ENCODE peak calls at places on chromosomes 5 and 9, in four cellular contexts. One of them, this sample, is unnamed.

GRCh38 chr5:135127604-135128240 is 93.7 kb upstream of the PITX1 start:
- DNase-seq in WTC11: no peak
- DNase-seq in K562: no peak
- DNase-seq in HepG2: peak
- DNase-seq in this sample: no peak

GRCh38 chr5:62143268-62144229 is 162.5 kb upstream of the KIF2A start:
- DNase-seq in K562: no peak
- DNase-seq in WTC11: no peak
- DNase-seq in HepG2: peak
- DNase-seq in this sample: peak

GRCh38 chr9:89719202-89719601 is 114.4 kb downstream of the GADD45G start:
- DNase-seq in K562: no peak
- DNase-seq in HepG2: no peak
- DNase-seq in WTC11: no peak
- DNase-seq in this sample: no peak

GRCh38 chr9:17319822-17320221 is 185.0 kb downstream of the CNTLN start:
- DNase-seq in K562: no peak
- DNase-seq in WTC11: no peak
- DNase-seq in HepG2: no peak
- DNase-seq in this sample: no peak

GRCh38 chr5:1227669-1228068 is 2.5 kb downstream of the SLC6A18 start:
- DNase-seq in HepG2: peak
- DNase-seq in WTC11: no peak
- DNase-seq in K562: no peak
- DNase-seq in this sample: peak

GRCh38 chr9:93088656-93089015 is 7.4 kb upstream of the CARD19 start:
- DNase-seq in WTC11: no peak
- DNase-seq in K562: no peak
- DNase-seq in HepG2: no peak
- DNase-seq in this sample: no peak

GRCh38 chr5:88689662-88690351 is 193.2 kb downstream of the MEF2C start:
- DNase-seq in HepG2: no peak
- DNase-seq in K562: no peak
- DNase-seq in WTC11: no peak
- DNase-seq in this sample: no peak

GRCh38 chr9:104835163-104835562 is 71.2 kb downstream of the NIPSNAP3B start:
- DNase-seq in K562: no peak
- DNase-seq in WTC11: no peak
- DNase-seq in HepG2: no peak
- DNase-seq in this sample: no peak

GRCh38 chr5:149771216-149771973 is 41.3 kb downstream of the PPARGC1B start:
- DNase-seq in K562: no peak
- DNase-seq in WTC11: no peak
- DNase-seq in HepG2: no peak
- DNase-seq in this sample: no peak

GRCh38 chr9:136242908-136243525 is 2.6 kb downstream of the QSOX2 start:
- DNase-seq in WTC11: no peak
- DNase-seq in K562: no peak
- DNase-seq in HepG2: no peak
- DNase-seq in this sample: no peak

GRCh38 chr9:69023650-69024049 is 9.7 kb upstream of the PRKACG start:
- DNase-seq in HepG2: no peak
- DNase-seq in WTC11: no peak
- DNase-seq in K562: no peak
- DNase-seq in this sample: no peak

GRCh38 chr9:127509955-127510299 is 58.6 kb downstream of the LRSAM1 start:
- DNase-seq in WTC11: no peak
- DNase-seq in HepG2: no peak
- DNase-seq in K562: no peak
- DNase-seq in this sample: no peak

GRCh38 chr9:2158111-2158610 is 143.0 kb downstream of the SMARCA2 start:
- DNase-seq in WTC11: peak
- DNase-seq in K562: no peak
- DNase-seq in HepG2: no peak
- DNase-seq in this sample: peak

GRCh38 chr9:22044583-22044982 is 35.5 kb upstream of the CDKN2B start:
- DNase-seq in WTC11: no peak
- DNase-seq in HepG2: no peak
- DNase-seq in K562: no peak
- DNase-seq in this sample: no peak

GRCh38 chr5:115179959-115180709 is 10.4 kb upstream of the TRIM36 start:
- DNase-seq in WTC11: peak
- DNase-seq in K562: no peak
- DNase-seq in HepG2: no peak
- DNase-seq in this sample: peak

GRCh38 chr5:143714629-143715028 is 97.3 kb upstream of the HMHB1 start:
- DNase-seq in HepG2: no peak
- DNase-seq in WTC11: no peak
- DNase-seq in K562: no peak
- DNase-seq in this sample: no peak

GRCh38 chr5:77083088-77083487 is 4.0 kb downstream of the ZBED3 start:
- DNase-seq in WTC11: no peak
- DNase-seq in HepG2: no peak
- DNase-seq in K562: no peak
- DNase-seq in this sample: no peak

GRCh38 chr9:124809211-124809610 is 32.3 kb downstream of the OLFML2A start:
- DNase-seq in HepG2: peak
- DNase-seq in K562: no peak
- DNase-seq in WTC11: no peak
- DNase-seq in this sample: no peak

GRCh38 chr5:139658928-139659667 is 10.9 kb downstream of the CXXC5 start:
- DNase-seq in WTC11: no peak
- DNase-seq in HepG2: no peak
- DNase-seq in K562: peak
- DNase-seq in this sample: no peak

GRCh38 chr5:77443670-77444069 is 48.4 kb downstream of the WDR41 start:
- DNase-seq in K562: no peak
- DNase-seq in HepG2: no peak
- DNase-seq in WTC11: no peak
- DNase-seq in this sample: no peak

GRCh38 chr9:91898451-91899433 is 51.3 kb downstream of the ROR2 start:
- DNase-seq in WTC11: peak
- DNase-seq in K562: peak
- DNase-seq in HepG2: peak
- DNase-seq in this sample: no peak

GRCh38 chr5:1294839-1295649 is at the start of gene TERT:
- DNase-seq in WTC11: peak
- DNase-seq in HepG2: no peak
- DNase-seq in K562: peak
- DNase-seq in this sample: peak

GRCh38 chr5:140713562-140714094 is 13.4 kb downstream of the ZMAT2 start:
- DNase-seq in K562: no peak
- DNase-seq in WTC11: no peak
- DNase-seq in HepG2: no peak
- DNase-seq in this sample: no peak

GRCh38 chr5:88944751-88945507 is 61.9 kb upstream of the MEF2C start:
- DNase-seq in K562: no peak
- DNase-seq in HepG2: no peak
- DNase-seq in WTC11: no peak
- DNase-seq in this sample: no peak

GRCh38 chr9:136820947-136821332 is 13.2 kb downstream of the RABL6 start:
- DNase-seq in WTC11: peak
- DNase-seq in HepG2: no peak
- DNase-seq in K562: no peak
- DNase-seq in this sample: no peak

GRCh38 chr9:36847781-36848673 is 186.0 kb downstream of the PAX5 start:
- DNase-seq in WTC11: no peak
- DNase-seq in K562: no peak
- DNase-seq in HepG2: no peak
- DNase-seq in this sample: no peak

GRCh38 chr9:21060919-21061561 is 16.7 kb downstream of the IFNB1 start:
- DNase-seq in K562: no peak
- DNase-seq in WTC11: no peak
- DNase-seq in HepG2: no peak
- DNase-seq in this sample: no peak

GRCh38 chr5:112386716-112387115 is 32.4 kb downstream of the EPB41L4A start:
- DNase-seq in K562: no peak
- DNase-seq in HepG2: no peak
- DNase-seq in WTC11: no peak
- DNase-seq in this sample: no peak

GRCh38 chr5:173413476-173413982 is 85.3 kb upstream of the STC2 start:
- DNase-seq in WTC11: no peak
- DNase-seq in HepG2: no peak
- DNase-seq in K562: no peak
- DNase-seq in this sample: no peak

GRCh38 chr9:129026442-129027223 is 1.5 kb downstream of the SH3GLB2 start:
- DNase-seq in K562: no peak
- DNase-seq in HepG2: peak
- DNase-seq in WTC11: peak
- DNase-seq in this sample: no peak

GRCh38 chr9:93827545-93828330 is 127.4 kb downstream of the BARX1 start:
- DNase-seq in K562: peak
- DNase-seq in HepG2: peak
- DNase-seq in WTC11: peak
- DNase-seq in this sample: peak

GRCh38 chr5:34511481-34511880 is 144.6 kb upstream of the RAI14 start:
- DNase-seq in WTC11: no peak
- DNase-seq in HepG2: no peak
- DNase-seq in K562: no peak
- DNase-seq in this sample: no peak

GRCh38 chr9:3954950-3955670 is 344.8 kb downstream of the GLIS3 start:
- DNase-seq in HepG2: no peak
- DNase-seq in WTC11: no peak
- DNase-seq in K562: peak
- DNase-seq in this sample: no peak

GRCh38 chr9:135605238-135605781 is 34.0 kb downstream of the GLT6D1 start:
- DNase-seq in K562: no peak
- DNase-seq in HepG2: no peak
- DNase-seq in WTC11: no peak
- DNase-seq in this sample: no peak

GRCh38 chr5:40569549-40570270 is 110.0 kb upstream of the PTGER4 start:
- DNase-seq in K562: no peak
- DNase-seq in WTC11: no peak
- DNase-seq in HepG2: no peak
- DNase-seq in this sample: no peak

GRCh38 chr9:110069326-110070248 is 138.4 kb downstream of the C9orf152 start:
- DNase-seq in WTC11: no peak
- DNase-seq in K562: no peak
- DNase-seq in HepG2: no peak
- DNase-seq in this sample: no peak

GRCh38 chr5:94422819-94423218 is 195.6 kb downstream of the KIAA0825 start:
- DNase-seq in K562: no peak
- DNase-seq in WTC11: no peak
- DNase-seq in HepG2: no peak
- DNase-seq in this sample: no peak

GRCh38 chr5:135433626-135434426 is 13.3 kb downstream of the DCANP1 start:
- DNase-seq in K562: peak
- DNase-seq in WTC11: no peak
- DNase-seq in HepG2: peak
- DNase-seq in this sample: peak

GRCh38 chr5:12794476-12795332 is 890.5 kb upstream of the CTNND2 start:
- DNase-seq in WTC11: no peak
- DNase-seq in K562: no peak
- DNase-seq in HepG2: no peak
- DNase-seq in this sample: no peak

GRCh38 chr5:84091400-84091799 is 293.3 kb downstream of the EDIL3 start:
- DNase-seq in K562: no peak
- DNase-seq in WTC11: no peak
- DNase-seq in HepG2: peak
- DNase-seq in this sample: no peak

GRCh38 chr5:120538149-120538548 is 74.0 kb downstream of the PRR16 start:
- DNase-seq in WTC11: no peak
- DNase-seq in HepG2: no peak
- DNase-seq in K562: no peak
- DNase-seq in this sample: no peak
- TF ChIP-seq ELF4 in WTC11: no peak
- TF ChIP-seq ELF4 in HepG2: no peak
- TF ChIP-seq ELF4 in K562: no peak
- TF ChIP-seq ELF4 in this sample: no peak

GRCh38 chr9:85729882-85730281 is 11.9 kb downstream of the AGTPBP1 start:
- DNase-seq in HepG2: no peak
- DNase-seq in K562: no peak
- DNase-seq in WTC11: no peak
- DNase-seq in this sample: no peak
- TF ChIP-seq ELF4 in HepG2: no peak
- TF ChIP-seq ELF4 in K562: no peak
- TF ChIP-seq ELF4 in WTC11: no peak
- TF ChIP-seq ELF4 in this sample: no peak

GRCh38 chr9:130137870-130138653 is 34.1 kb upstream of the NCS1 start:
- DNase-seq in WTC11: peak
- DNase-seq in K562: peak
- DNase-seq in HepG2: no peak
- DNase-seq in this sample: no peak
- TF ChIP-seq ELF4 in WTC11: no peak
- TF ChIP-seq ELF4 in K562: no peak
- TF ChIP-seq ELF4 in HepG2: no peak
- TF ChIP-seq ELF4 in this sample: no peak

GRCh38 chr9:133763272-133764183 is 25.4 kb upstream of the SARDH start:
- DNase-seq in HepG2: no peak
- DNase-seq in K562: no peak
- DNase-seq in WTC11: no peak
- DNase-seq in this sample: no peak
- TF ChIP-seq ELF4 in HepG2: no peak
- TF ChIP-seq ELF4 in K562: no peak
- TF ChIP-seq ELF4 in WTC11: no peak
- TF ChIP-seq ELF4 in this sample: no peak

GRCh38 chr9:19690128-19690527 is 98.7 kb downstream of the SLC24A2 start:
- DNase-seq in K562: no peak
- DNase-seq in HepG2: no peak
- DNase-seq in WTC11: no peak
- DNase-seq in this sample: no peak
- TF ChIP-seq ELF4 in K562: no peak
- TF ChIP-seq ELF4 in HepG2: no peak
- TF ChIP-seq ELF4 in WTC11: no peak
- TF ChIP-seq ELF4 in this sample: no peak

GRCh38 chr9:72038408-72038807 is 22.0 kb downstream of the C9orf57 start:
- DNase-seq in WTC11: no peak
- DNase-seq in HepG2: no peak
- DNase-seq in K562: no peak
- DNase-seq in this sample: no peak

GRCh38 chr9:72039532-72039931 is 20.9 kb downstream of the C9orf57 start:
- DNase-seq in HepG2: no peak
- DNase-seq in K562: no peak
- DNase-seq in WTC11: no peak
- DNase-seq in this sample: no peak

GRCh38 chr9:72041369-72041768 is 19.0 kb downstream of the C9orf57 start:
- DNase-seq in WTC11: no peak
- DNase-seq in HepG2: no peak
- DNase-seq in K562: no peak
- DNase-seq in this sample: no peak

GRCh38 chr9:72037571-72037970 is 22.8 kb downstream of the C9orf57 start:
- DNase-seq in WTC11: no peak
- DNase-seq in K562: no peak
- DNase-seq in HepG2: no peak
- DNase-seq in this sample: no peak

GRCh38 chr9:72038890-72039410 is 21.5 kb downstream of the C9orf57 start:
- DNase-seq in HepG2: peak
- DNase-seq in WTC11: peak
- DNase-seq in K562: peak
- DNase-seq in this sample: peak
- TF ChIP-seq ELF4 in HepG2: no peak
- TF ChIP-seq ELF4 in WTC11: no peak
- TF ChIP-seq ELF4 in K562: no peak
- TF ChIP-seq ELF4 in this sample: no peak

GRCh38 chr5:151031554-151031953 is 11.2 kb downstream of the GPX3 start:
- DNase-seq in HepG2: no peak
- DNase-seq in WTC11: no peak
- DNase-seq in K562: no peak
- DNase-seq in this sample: no peak
- TF ChIP-seq ELF4 in HepG2: no peak
- TF ChIP-seq ELF4 in WTC11: no peak
- TF ChIP-seq ELF4 in K562: no peak
- TF ChIP-seq ELF4 in this sample: no peak

This sample was measured in HEK293T.